ENCODE peak calls at places on chromosome 21, in four cellular contexts. One of them, this sample, is unnamed.

GRCh38 chr21:17610862-17611261 is 1.8 kb downstream of the BTG3 start:
- DNase-seq in WTC11: no peak
- DNase-seq in K562: peak
- DNase-seq in HepG2: peak
- DNase-seq in this sample: no peak

GRCh38 chr21:45560106-45561021 is 18.1 kb upstream of the SLC19A1 start:
- DNase-seq in WTC11: no peak
- DNase-seq in K562: no peak
- DNase-seq in HepG2: no peak
- DNase-seq in this sample: no peak

GRCh38 chr21:45505416-45506021 is 36.7 kb downstream of the SLC19A1 start:
- DNase-seq in WTC11: no peak
- DNase-seq in K562: no peak
- DNase-seq in HepG2: no peak
- DNase-seq in this sample: no peak

GRCh38 chr21:15446193-15446592 is 283.6 kb upstream of the USP25 start:
- DNase-seq in WTC11: peak
- DNase-seq in K562: no peak
- DNase-seq in HepG2: no peak
- DNase-seq in this sample: no peak

GRCh38 chr21:45894891-45895777 is 86.4 kb upstream of the COL6A1 start:
- DNase-seq in WTC11: no peak
- DNase-seq in K562: no peak
- DNase-seq in HepG2: no peak
- DNase-seq in this sample: no peak

GRCh38 chr21:40976198-40977114 is 129.5 kb upstream of the DSCAM start:
- DNase-seq in WTC11: no peak
- DNase-seq in K562: no peak
- DNase-seq in HepG2: no peak
- DNase-seq in this sample: no peak

GRCh38 chr21:14773777-14774345 is 227.7 kb upstream of the SAMSN1 start:
- DNase-seq in WTC11: peak
- DNase-seq in K562: peak
- DNase-seq in HepG2: peak
- DNase-seq in this sample: peak

GRCh38 chr21:18340387-18340942 is 63.1 kb downstream of the TMPRSS15 start:
- DNase-seq in WTC11: no peak
- DNase-seq in K562: no peak
- DNase-seq in HepG2: no peak
- DNase-seq in this sample: no peak

GRCh38 chr21:21200939-21201610 is 202.9 kb downstream of the NCAM2 start:
- DNase-seq in WTC11: no peak
- DNase-seq in K562: no peak
- DNase-seq in HepG2: no peak
- DNase-seq in this sample: no peak

GRCh38 chr21:44912158-44912473 is 8.6 kb downstream of the ITGB2 start:
- DNase-seq in WTC11: no peak
- DNase-seq in K562: no peak
- DNase-seq in HepG2: no peak
- DNase-seq in this sample: no peak

GRCh38 chr21:16624468-16625102 is 888.3 kb upstream of the CXADR start:
- DNase-seq in WTC11: no peak
- DNase-seq in K562: no peak
- DNase-seq in HepG2: no peak
- DNase-seq in this sample: peak

GRCh38 chr21:46651121-46651520 is 15.6 kb downstream of the PRMT2 start:
- DNase-seq in WTC11: no peak
- DNase-seq in K562: no peak
- DNase-seq in HepG2: no peak
- DNase-seq in this sample: no peak

GRCh38 chr21:17911628-17912027 is 92.5 kb upstream of the C21orf91 start:
- DNase-seq in WTC11: no peak
- DNase-seq in K562: no peak
- DNase-seq in HepG2: no peak
- DNase-seq in this sample: no peak

GRCh38 chr21:15514073-15514946 is 215.5 kb upstream of the USP25 start:
- DNase-seq in WTC11: no peak
- DNase-seq in K562: no peak
- DNase-seq in HepG2: peak
- DNase-seq in this sample: no peak

GRCh38 chr21:16250282-16250681 is 520.5 kb downstream of the USP25 start:
- DNase-seq in WTC11: no peak
- DNase-seq in K562: no peak
- DNase-seq in HepG2: no peak
- DNase-seq in this sample: no peak

GRCh38 chr21:16767201-16767600 is 745.6 kb upstream of the CXADR start:
- DNase-seq in WTC11: no peak
- DNase-seq in K562: no peak
- DNase-seq in HepG2: no peak
- DNase-seq in this sample: no peak

GRCh38 chr21:39637197-39637970 is 24.6 kb downstream of the B3GALT5 start:
- DNase-seq in WTC11: no peak
- DNase-seq in K562: no peak
- DNase-seq in HepG2: no peak
- DNase-seq in this sample: no peak

GRCh38 chr21:35619184-35619583 is 441.1 kb downstream of the SETD4 start:
- DNase-seq in WTC11: no peak
- DNase-seq in K562: peak
- DNase-seq in HepG2: no peak
- DNase-seq in this sample: no peak

GRCh38 chr21:35520869-35521268 is 471.8 kb upstream of the RUNX1 start:
- DNase-seq in WTC11: no peak
- DNase-seq in K562: no peak
- DNase-seq in HepG2: no peak
- DNase-seq in this sample: no peak

GRCh38 chr21:40128891-40129290 is 261.7 kb downstream of the PCP4 start:
- DNase-seq in WTC11: no peak
- DNase-seq in K562: no peak
- DNase-seq in HepG2: no peak
- DNase-seq in this sample: no peak

GRCh38 chr21:43611598-43612369 is 47.5 kb downstream of the HSF2BP start:
- DNase-seq in WTC11: peak
- DNase-seq in K562: peak
- DNase-seq in HepG2: peak
- DNase-seq in this sample: peak

GRCh38 chr21:40014394-40014793 is 147.2 kb downstream of the PCP4 start:
- DNase-seq in WTC11: no peak
- DNase-seq in K562: no peak
- DNase-seq in HepG2: no peak
- DNase-seq in this sample: no peak

GRCh38 chr21:30592140-30592539 is at the start of gene KRTAP6-3:
- DNase-seq in WTC11: no peak
- DNase-seq in K562: no peak
- DNase-seq in HepG2: no peak
- DNase-seq in this sample: no peak

GRCh38 chr21:35203093-35204021 is 154.3 kb upstream of the RUNX1 start:
- DNase-seq in WTC11: no peak
- DNase-seq in K562: peak
- DNase-seq in HepG2: no peak
- DNase-seq in this sample: no peak

GRCh38 chr21:14585122-14585521 is 39.0 kb upstream of the SAMSN1 start:
- DNase-seq in WTC11: no peak
- DNase-seq in K562: no peak
- DNase-seq in HepG2: no peak
- DNase-seq in this sample: no peak

GRCh38 chr21:16310191-16310590 is 580.4 kb downstream of the USP25 start:
- DNase-seq in WTC11: no peak
- DNase-seq in K562: no peak
- DNase-seq in HepG2: no peak
- DNase-seq in this sample: no peak

GRCh38 chr21:45826733-45827692 is 154.6 kb upstream of the COL6A1 start:
- DNase-seq in WTC11: no peak
- DNase-seq in K562: no peak
- DNase-seq in HepG2: no peak
- DNase-seq in this sample: no peak

GRCh38 chr21:27813750-27814149 is 846.9 kb upstream of the ADAMTS5 start:
- DNase-seq in WTC11: no peak
- DNase-seq in K562: no peak
- DNase-seq in HepG2: no peak
- DNase-seq in this sample: peak

GRCh38 chr21:44582980-44583799 is 2.8 kb upstream of the KRTAP10-5 start:
- DNase-seq in WTC11: no peak
- DNase-seq in K562: no peak
- DNase-seq in HepG2: no peak
- DNase-seq in this sample: no peak

GRCh38 chr21:31408306-31409088 is 64.4 kb upstream of the TIAM1 start:
- DNase-seq in WTC11: no peak
- DNase-seq in K562: no peak
- DNase-seq in HepG2: no peak
- DNase-seq in this sample: no peak

GRCh38 chr21:41068411-41069304 is 99.3 kb upstream of the BACE2 start:
- DNase-seq in WTC11: peak
- DNase-seq in K562: peak
- DNase-seq in HepG2: peak
- DNase-seq in this sample: peak

GRCh38 chr21:30813174-30813573 is at the start of gene KRTAP8-1:
- DNase-seq in WTC11: no peak
- DNase-seq in K562: no peak
- DNase-seq in HepG2: no peak
- DNase-seq in this sample: no peak

GRCh38 chr21:17775431-17776126 is 43.6 kb downstream of the C21orf91 start:
- DNase-seq in WTC11: no peak
- DNase-seq in K562: no peak
- DNase-seq in HepG2: peak
- DNase-seq in this sample: no peak

GRCh38 chr21:44418876-44419230 is 36.5 kb upstream of the LRRC3 start:
- DNase-seq in WTC11: no peak
- DNase-seq in K562: no peak
- DNase-seq in HepG2: no peak
- DNase-seq in this sample: no peak

GRCh38 chr21:46115441-46116188 is 17.7 kb downstream of the COL6A2 start:
- DNase-seq in WTC11: peak
- DNase-seq in K562: no peak
- DNase-seq in HepG2: no peak
- DNase-seq in this sample: no peak

GRCh38 chr21:39444406-39445145 is 1.0 kb downstream of the LCA5L start:
- DNase-seq in WTC11: no peak
- DNase-seq in K562: peak
- DNase-seq in HepG2: no peak
- DNase-seq in this sample: no peak

GRCh38 chr21:26332873-26333272 is 162.3 kb upstream of the APP start:
- DNase-seq in WTC11: no peak
- DNase-seq in K562: no peak
- DNase-seq in HepG2: no peak
- DNase-seq in this sample: no peak
- TF ChIP-seq ELF4 in WTC11: no peak
- TF ChIP-seq ELF4 in K562: no peak
- TF ChIP-seq ELF4 in HepG2: no peak
- TF ChIP-seq ELF4 in this sample: no peak

GRCh38 chr21:42406201-42406601 is 2.5 kb downstream of the UBASH3A start:
- DNase-seq in WTC11: no peak
- DNase-seq in K562: no peak
- DNase-seq in HepG2: no peak
- DNase-seq in this sample: no peak
- TF ChIP-seq ELF4 in WTC11: no peak
- TF ChIP-seq ELF4 in K562: no peak
- TF ChIP-seq ELF4 in HepG2: no peak
- TF ChIP-seq ELF4 in this sample: no peak

DNA sequence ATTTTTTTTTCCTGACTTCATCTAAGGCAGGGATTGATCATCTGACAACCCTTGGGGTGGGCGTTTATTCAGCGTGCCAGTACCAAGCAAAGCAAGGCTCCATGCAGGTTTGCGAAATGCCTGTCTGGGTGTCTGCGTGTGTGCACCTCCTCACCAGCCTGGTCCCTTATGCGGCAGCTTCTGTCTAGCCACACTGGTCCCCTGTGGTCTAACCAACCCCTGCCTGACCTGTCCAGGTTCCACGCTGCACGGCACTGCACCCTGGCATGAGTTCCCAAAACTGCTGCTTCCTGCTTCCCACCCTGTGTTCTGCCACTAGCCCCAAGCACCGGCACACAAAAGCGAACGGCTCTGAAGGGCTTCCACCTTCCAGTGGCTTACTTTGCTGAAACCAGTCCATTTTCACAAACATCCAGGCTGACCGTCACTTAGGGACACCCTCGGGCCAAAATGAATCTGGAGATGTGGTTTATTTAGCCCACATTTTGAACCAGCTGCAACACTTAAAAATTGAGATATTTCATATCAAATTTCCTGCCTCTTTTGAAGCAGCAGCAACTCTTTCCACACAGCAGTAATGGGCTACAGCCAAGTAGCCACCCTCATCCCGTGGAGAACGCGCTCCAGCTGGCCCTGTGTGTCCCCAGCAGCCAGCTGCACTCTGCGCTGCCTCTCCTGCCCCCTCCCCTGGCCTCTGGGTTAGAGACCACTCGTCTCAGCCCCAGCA is 55.7 kb downstream of the HLCS start:
- DNase-seq in WTC11: no peak
- DNase-seq in K562: no peak
- DNase-seq in HepG2: no peak
- DNase-seq in this sample: no peak
- TF ChIP-seq ELF4 in WTC11: no peak
- TF ChIP-seq ELF4 in K562: no peak
- TF ChIP-seq ELF4 in HepG2: no peak
- TF ChIP-seq ELF4 in this sample: no peak

GRCh38 chr21:33208534-33208933 is 21.2 kb upstream of the IFNAR2 start:
- DNase-seq in WTC11: no peak
- DNase-seq in K562: no peak
- DNase-seq in HepG2: no peak
- DNase-seq in this sample: no peak

GRCh38 chr21:33211305-33211704 is 18.4 kb upstream of the IFNAR2 start:
- DNase-seq in WTC11: no peak
- DNase-seq in K562: no peak
- DNase-seq in HepG2: no peak
- DNase-seq in this sample: no peak

GRCh38 chr21:33211732-33212131 is 18.0 kb upstream of the IFNAR2 start:
- DNase-seq in WTC11: no peak
- DNase-seq in K562: no peak
- DNase-seq in HepG2: no peak
- DNase-seq in this sample: no peak

GRCh38 chr21:33214056-33214455 is 15.7 kb upstream of the IFNAR2 start:
- DNase-seq in WTC11: no peak
- DNase-seq in K562: no peak
- DNase-seq in HepG2: no peak
- DNase-seq in this sample: no peak

DNA sequence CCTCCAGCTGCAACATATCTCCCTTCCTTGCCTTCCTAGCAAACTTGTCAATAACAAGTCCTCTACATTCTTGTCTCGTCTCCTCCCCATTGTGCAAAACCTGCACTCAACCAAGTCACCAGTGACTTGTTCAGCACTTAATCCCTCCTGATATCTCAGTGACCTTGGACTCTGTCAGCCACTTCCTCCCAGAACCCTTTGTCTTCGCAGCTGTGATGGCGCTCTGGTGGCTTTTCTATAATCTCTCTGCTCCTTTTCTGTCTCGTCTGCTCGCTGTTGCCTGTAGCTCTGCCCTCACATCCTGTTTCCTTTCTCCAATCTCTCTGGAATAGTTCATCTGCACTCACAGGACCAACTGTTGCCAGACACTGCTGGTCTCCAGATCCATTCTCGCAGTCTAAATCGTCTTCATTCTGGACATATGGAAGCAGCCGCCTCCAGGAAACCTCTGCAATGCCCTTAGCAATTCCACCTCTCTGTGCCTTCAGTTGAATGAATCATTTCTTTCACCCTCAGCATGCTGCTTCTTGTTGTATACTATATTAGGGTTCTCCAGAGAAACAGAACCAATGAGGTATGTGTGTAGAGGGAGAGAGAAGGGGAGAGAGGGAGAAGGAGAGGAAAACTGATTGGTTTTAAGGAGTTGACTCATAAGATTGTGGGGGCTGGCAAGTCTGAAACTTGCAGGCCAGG is 17.4 kb upstream of the IFNAR2 start:
- DNase-seq in WTC11: no peak
- DNase-seq in K562: peak
- DNase-seq in HepG2: no peak
- DNase-seq in this sample: no peak
- TF ChIP-seq ELF4 in WTC11: no peak
- TF ChIP-seq ELF4 in K562: peak
- TF ChIP-seq ELF4 in HepG2: no peak
- TF ChIP-seq ELF4 in this sample: no peak

This sample was measured in HEK293T.